ENCODE peak calls at places on chromosomes 3 and 15, in eight cellular contexts. W is GM13977, K is AG04450, S is psoas muscle, P is HFFc6, D is fibroblast of mammary gland, F is stomach, V is mammary epithelial cell. I is an unnamed sample.

GRCh38 chr15:73338058-73338457 is 30.7 kb downstream of the HCN4 start:
- DNase-seq in W (no peak), K (no peak), S (no peak), P (no peak), D (no peak), F (no peak), V (no peak), I (no peak)

GRCh38 chr15:31032959-31033358 is 41.5 kb upstream of the MTMR10 start:
- DNase-seq in W (no peak), K (peak), S (no peak), P (peak), D (peak), F (no peak), V (no peak), I (no peak)

GRCh38 chr3:10557783-10558373 is 52.5 kb upstream of the ATP2B2 start:
- DNase-seq in W (no peak), K (no peak), S (no peak), P (peak), D (peak), F (no peak), V (peak), I (no peak)

GRCh38 chr15:69014454-69014853 is at the start of gene NOX5:
- DNase-seq in W (no peak), K (no peak), S (no peak), P (peak), D (peak), F (no peak), V (peak), I (no peak)

GRCh38 chr15:88841201-88841600 is 38.0 kb downstream of the ACAN start:
- DNase-seq in W (no peak), K (no peak), S (no peak), P (no peak), D (no peak), F (no peak), V (no peak), I (no peak)

GRCh38 chr15:29364429-29365078 is 94.9 kb upstream of the NSMCE3 start:
- DNase-seq in W (no peak), K (peak), S (no peak), P (peak), D (peak), F (no peak), V (peak), I (no peak)

GRCh38 chr15:60350121-60350520 is 47.7 kb downstream of the ANXA2 start:
- DNase-seq in W (no peak), K (no peak), S (no peak), P (no peak), D (no peak), F (no peak), V (peak), I (no peak)

GRCh38 chr3:66095295-66096001 is 56.7 kb upstream of the MAGI1 start:
- DNase-seq in W (no peak), K (no peak), S (no peak), P (no peak), D (peak), F (no peak), V (no peak), I (no peak)

GRCh38 chr15:37101634-37102314 is 1.4 kb upstream of the MEIS2 start:
- DNase-seq in W (peak), K (no peak), S (peak), P (peak), D (peak), F (peak), V (peak), I (no peak)

GRCh38 chr15:52331490-52332240 is 36.1 kb upstream of the MYO5C start:
- DNase-seq in W (peak), K (no peak), S (no peak), P (peak), D (peak), F (peak), V (peak), I (no peak)

GRCh38 chr3:143786229-143787199 is 61.8 kb downstream of the SLC9A9 start:
- DNase-seq in W (no peak), K (no peak), S (peak), P (no peak), D (peak), F (peak), V (no peak), I (no peak)

GRCh38 chr15:63089260-63090043 is 32.2 kb upstream of the LACTB start:
- DNase-seq in W (no peak), K (peak), S (peak), P (peak), D (peak), F (no peak), V (no peak), I (no peak)

GRCh38 chr3:159675285-159675684 is 313.4 kb upstream of the IL12A start:
- DNase-seq in W (no peak), K (no peak), S (no peak), P (no peak), D (no peak), F (no peak), V (no peak), I (no peak)

GRCh38 chr15:41510728-41511127 is 2.9 kb downstream of the LTK start:
- DNase-seq in W (no peak), K (no peak), S (no peak), P (no peak), D (no peak), F (no peak), V (no peak), I (no peak)

GRCh38 chr3:103393395-103394186 is 958.8 kb downstream of the ZPLD1 start:
- DNase-seq in W (no peak), K (peak), S (no peak), P (no peak), D (peak), F (no peak), V (no peak), I (no peak)

GRCh38 chr3:17030438-17030837 is 145.7 kb downstream of the PLCL2 start:
- DNase-seq in W (no peak), K (no peak), S (no peak), P (no peak), D (no peak), F (no peak), V (peak), I (no peak)

GRCh38 chr15:26051771-26052685 is 188.9 kb upstream of the ATP10A start:
- DNase-seq in W (no peak), K (no peak), S (peak), P (peak), D (peak), F (no peak), V (no peak), I (no peak)

GRCh38 chr3:131233900-131234667 is 147.5 kb upstream of the NUDT16 start:
- DNase-seq in W (no peak), K (no peak), S (no peak), P (no peak), D (no peak), F (no peak), V (no peak), I (no peak)

GRCh38 chr15:33395376-33395775 is 84.6 kb downstream of the RYR3 start:
- DNase-seq in W (no peak), K (no peak), S (peak), P (no peak), D (no peak), F (no peak), V (no peak), I (no peak)

GRCh38 chr3:15325228-15325627 is 7.2 kb downstream of the SH3BP5 start:
- DNase-seq in W (no peak), K (peak), S (peak), P (peak), D (peak), F (no peak), V (peak), I (no peak)

GRCh38 chr15:68986292-68986691 is 28.2 kb upstream of the NOX5 start:
- DNase-seq in W (no peak), K (no peak), S (no peak), P (no peak), D (no peak), F (no peak), V (no peak), I (no peak)

GRCh38 chr3:136380530-136380929 is 130.4 kb downstream of the PCCB start:
- DNase-seq in W (no peak), K (no peak), S (no peak), P (peak), D (peak), F (no peak), V (peak), I (no peak)

GRCh38 chr3:138338816-138339215 is 9.2 kb upstream of the NME9 start:
- DNase-seq in W (no peak), K (no peak), S (no peak), P (no peak), D (no peak), F (no peak), V (no peak), I (no peak)

GRCh38 chr3:86180696-86181095 is 810.3 kb downstream of the VGLL3 start:
- DNase-seq in W (no peak), K (no peak), S (no peak), P (no peak), D (no peak), F (no peak), V (peak), I (no peak)
- TF ChIP-seq CTCF in W (peak), K (no peak), S (no peak), P (no peak), D (no peak), F (no peak), V (peak), I (peak)

GRCh38 chr3:129648331-129648730 is 41.9 kb upstream of the PLXND1 start:
- DNase-seq in W (no peak), K (no peak), S (no peak), P (no peak), D (no peak), F (no peak), V (no peak), I (no peak)

GRCh38 chr3:129650256-129650872 is 43.9 kb upstream of the PLXND1 start:
- DNase-seq in W (peak), K (no peak), S (peak), P (peak), D (peak), F (peak), V (peak), I (no peak)

GRCh38 chr3:129654126-129654525 is 47.6 kb upstream of the PLXND1 start:
- DNase-seq in W (no peak), K (no peak), S (no peak), P (peak), D (peak), F (no peak), V (no peak), I (no peak)

GRCh38 chr3:129653019-129653418 is 46.5 kb upstream of the PLXND1 start:
- DNase-seq in W (no peak), K (no peak), S (no peak), P (no peak), D (no peak), F (no peak), V (no peak), I (no peak)

GRCh38 chr3:129651316-129652202 is 45.1 kb upstream of the PLXND1 start:
- DNase-seq in W (no peak), K (peak), S (peak), P (peak), D (peak), F (no peak), V (peak), I (no peak)
- TF ChIP-seq CTCF in W (no peak), K (no peak), S (no peak), P (peak), D (no peak), F (no peak), V (no peak), I (no peak)

GRCh38 chr3:134126153-134126552 is 96.4 kb upstream of the SLCO2A1 start:
- DNase-seq in W (no peak), K (no peak), S (no peak), P (no peak), D (peak), F (no peak), V (no peak), I (no peak)
- TF ChIP-seq CTCF in W (no peak), K (peak), S (no peak), P (peak), D (peak), F (no peak), V (peak), I (peak)

GRCh38 chr15:82647045-82647834 is at the start of gene CPEB1:
- DNase-seq in W (peak), K (no peak), S (peak), P (peak), D (peak), F (no peak), V (peak), I (peak)
- TF ChIP-seq CTCF in W (peak), K (peak), S (peak), P (peak), D (no peak), F (no peak), V (no peak), I (peak)

GRCh38 chr3:178947738-178948137 is 123.9 kb downstream of the ZMAT3 start:
- DNase-seq in W (no peak), K (no peak), S (no peak), P (no peak), D (no peak), F (no peak), V (no peak), I (no peak)
- TF ChIP-seq CTCF in W (peak), K (peak), S (no peak), P (peak), D (no peak), F (no peak), V (no peak), I (no peak)